ENCODE peak calls at places on chromosomes 12 and 14, in five cellular contexts. P is A549, T is HepG2, Q is GM12878, A is K562. J is an unnamed sample.

GRCh38 chr12:22526836-22527235 is 17.5 kb downstream of the C2CD5 start:
- DNase-seq in Q (no peak), T (no peak), P (no peak), A (no peak), J (no peak)

GRCh38 chr14:64423987-64424386 is 35.8 kb downstream of the MTHFD1 start:
- DNase-seq in A (no peak), P (no peak), T (no peak), Q (no peak), J (no peak)

GRCh38 chr12:118053071-118053985 is 7.7 kb downstream of the WSB2 start:
- DNase-seq in A (no peak), T (peak), Q (no peak), P (no peak), J (no peak)

GRCh38 chr14:88352299-88353097 is 29.4 kb upstream of the KCNK10 start:
- DNase-seq in A (no peak), P (no peak), Q (no peak), T (no peak), J (no peak)

GRCh38 chr12:99278899-99279298 is 368.7 kb upstream of the GARIN6 start:
- DNase-seq in Q (no peak), P (no peak), T (no peak), A (no peak), J (no peak)

GRCh38 chr12:2462087-2462486 is 332.7 kb upstream of the FKBP4 start:
- DNase-seq in T (no peak), P (no peak), A (no peak), Q (no peak), J (no peak)

GRCh38 chr12:114500775-114501473 is 95.0 kb upstream of the TBX5 start:
- DNase-seq in A (no peak), T (no peak), Q (no peak), P (no peak), J (no peak)

GRCh38 chr14:74888164-74889158 is 6.7 kb downstream of the DLST start:
- DNase-seq in A (peak), P (peak), T (no peak), Q (no peak), J (no peak)

GRCh38 chr14:33972522-33973162 is 21.8 kb upstream of the EGLN3 start:
- DNase-seq in P (no peak), A (no peak), T (no peak), Q (peak), J (no peak)

GRCh38 chr14:21106506-21107359 is 5.9 kb downstream of the TMEM253 start:
- DNase-seq in A (peak), T (peak), P (peak), Q (no peak), J (peak)

GRCh38 chr12:20548592-20548991 is 146.5 kb upstream of the SLCO1C1 start:
- DNase-seq in A (no peak), T (no peak), P (no peak), Q (no peak), J (no peak)

GRCh38 chr12:96108321-96108720 is 72.9 kb upstream of the LTA4H start:
- DNase-seq in A (no peak), Q (no peak), P (peak), T (no peak), J (no peak)

GRCh38 chr14:105470812-105471771 is 3.5 kb upstream of the CRIP2 start:
- DNase-seq in Q (no peak), P (no peak), T (no peak), A (no peak), J (peak)

DNA sequence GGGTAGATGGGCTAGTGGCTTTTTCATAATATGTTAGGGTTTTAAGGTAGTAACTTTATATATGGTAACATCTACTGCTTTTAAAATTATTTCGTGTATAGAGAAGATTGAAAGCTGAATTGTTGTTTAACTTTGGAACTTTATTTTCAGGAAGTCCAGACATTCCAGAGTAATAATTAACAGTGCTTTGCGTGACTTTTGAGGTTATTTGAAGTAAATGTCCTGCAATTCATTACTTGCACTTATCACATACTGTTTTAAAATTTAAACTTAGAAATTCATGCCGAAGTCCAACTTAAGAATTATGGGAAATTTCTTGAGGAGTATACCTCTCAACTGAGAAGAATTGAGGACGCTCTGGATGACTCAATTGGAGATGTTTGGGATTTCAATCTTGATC is 3.3 kb downstream of the WASHC4 start:
- DNase-seq in A (no peak), Q (no peak), T (no peak), P (no peak), J (no peak)
- TF ChIP-seq CTCF in A (no peak), Q (no peak), T (no peak), P (no peak), J (no peak)

GRCh38 chr12:54390668-54391551 is 6.4 kb upstream of the ZNF385A start:
- DNase-seq in A (peak), Q (no peak), P (no peak), T (no peak), J (peak)
- TF ChIP-seq KDM1A in A (peak), Q (no peak), P (no peak), T (no peak), J (peak)

GRCh38 chr12:85422766-85423165 is 142.7 kb downstream of the ALX1 start:
- DNase-seq in T (no peak), P (peak), A (no peak), Q (no peak), J (no peak)

GRCh38 chr12:85425926-85426325 is 145.9 kb downstream of the ALX1 start:
- DNase-seq in T (no peak), A (no peak), P (no peak), Q (no peak), J (no peak)

GRCh38 chr12:85423947-85424346 is 143.9 kb downstream of the ALX1 start:
- DNase-seq in T (no peak), A (no peak), P (no peak), Q (no peak), J (no peak)

GRCh38 chr12:85425349-85425612 is 145.3 kb downstream of the ALX1 start:
- DNase-seq in Q (no peak), T (no peak), A (no peak), P (no peak), J (no peak)

GRCh38 chr12:85424581-85425348 is 144.7 kb downstream of the ALX1 start:
- DNase-seq in P (peak), Q (peak), A (no peak), T (peak), J (peak)
- TF ChIP-seq CTCF in P (peak), Q (peak), A (no peak), T (peak), J (peak)

DNA sequence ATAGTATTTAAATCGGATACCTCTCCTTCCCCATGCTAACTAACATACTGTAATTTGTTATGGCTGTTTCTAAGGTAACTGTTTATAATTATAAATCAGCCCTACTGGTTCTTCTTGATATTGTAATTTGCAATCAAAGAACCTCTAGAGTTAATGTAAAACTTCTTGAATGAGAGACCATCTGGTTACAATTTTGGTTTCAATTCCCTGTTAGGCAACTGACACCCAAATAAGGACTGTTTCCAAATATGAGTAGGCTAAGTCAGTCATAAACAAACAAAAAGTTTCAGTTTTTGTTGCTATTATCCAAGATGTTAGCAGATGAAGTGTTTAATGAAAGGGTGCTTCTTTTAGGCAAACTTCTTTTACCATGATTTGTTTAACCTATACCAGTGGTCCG is 120.2 kb upstream of the DNM1L start:
- DNase-seq in A (no peak), P (no peak), T (no peak), Q (peak), J (no peak)
- TF ChIP-seq KDM1A in A (no peak), P (no peak), T (no peak), Q (no peak), J (no peak)

GRCh38 chr14:73712540-73713141 is 1.5 kb downstream of the PNMA1 start:
- DNase-seq in Q (no peak), A (peak), P (no peak), T (no peak), J (no peak)
- TF ChIP-seq CTCF in Q (no peak), A (no peak), P (no peak), T (no peak), J (no peak)

DNA sequence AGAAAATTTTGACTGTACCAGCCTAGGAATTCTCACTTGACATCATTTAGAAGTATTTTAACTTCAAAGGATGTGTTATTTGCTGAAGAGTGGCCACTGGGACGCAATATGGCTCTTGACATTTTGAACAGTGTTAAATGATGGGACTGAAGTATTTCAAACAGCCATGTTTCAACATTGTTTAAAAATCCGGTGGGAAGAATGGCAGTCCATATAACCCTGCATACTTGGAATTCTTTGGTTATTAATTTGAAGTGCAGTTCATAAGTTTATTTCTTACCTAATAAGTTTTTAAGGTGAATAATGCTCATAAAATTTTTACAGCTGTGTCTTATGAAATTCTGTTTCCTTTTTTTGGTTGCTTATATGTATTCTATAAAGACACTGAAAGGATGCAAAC is 8.3 kb downstream of the TMTC2 start:
- DNase-seq in Q (no peak), P (no peak), A (no peak), T (no peak), J (no peak)
- TF ChIP-seq KDM1A in Q (no peak), P (no peak), A (no peak), T (no peak), J (no peak)

GRCh38 chr14:29169408-29169807 is 402.8 kb downstream of the FOXG1 start:
- DNase-seq in T (no peak), A (no peak), P (no peak), Q (no peak), J (no peak)

GRCh38 chr14:29163109-29163508 is 396.5 kb downstream of the FOXG1 start:
- DNase-seq in Q (no peak), P (no peak), T (no peak), A (no peak), J (no peak)

GRCh38 chr14:29168149-29168548 is 401.6 kb downstream of the FOXG1 start:
- DNase-seq in Q (no peak), P (no peak), A (peak), T (peak), J (no peak)

DNA sequence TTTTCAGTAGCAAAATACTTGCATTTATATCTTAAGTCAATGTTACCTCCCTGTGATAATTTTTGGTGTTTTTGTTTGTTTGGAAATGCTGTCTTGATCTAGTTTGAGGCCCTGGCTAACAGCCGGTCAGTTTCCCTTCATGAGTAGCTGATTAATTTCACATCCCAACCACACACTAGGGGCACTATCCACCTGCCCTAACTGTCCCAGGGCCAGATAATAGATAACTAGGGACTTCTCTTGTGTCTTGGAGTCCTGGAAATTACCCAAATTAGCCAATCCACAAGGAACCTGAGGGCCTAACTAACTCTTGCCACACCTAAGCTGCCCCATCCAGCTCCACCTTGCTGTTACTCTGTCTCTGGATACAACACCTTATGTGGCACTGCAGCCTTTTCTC is 399.9 kb downstream of the FOXG1 start:
- DNase-seq in T (no peak), P (no peak), A (no peak), Q (no peak), J (no peak)
- TF ChIP-seq CTCF in T (no peak), P (no peak), A (no peak), Q (no peak), J (no peak)

GRCh38 chr12:1318327-1319031 is 275.9 kb downstream of the FBXL14 start:
- DNase-seq in T (no peak), A (no peak), Q (no peak), P (no peak), J (no peak)

GRCh38 chr12:1320021-1320420 is 274.4 kb downstream of the FBXL14 start:
- DNase-seq in T (no peak), A (no peak), P (no peak), Q (no peak), J (no peak)

GRCh38 chr12:1324099-1324498 is 270.3 kb downstream of the FBXL14 start:
- DNase-seq in Q (no peak), A (no peak), T (no peak), P (no peak), J (no peak)

GRCh38 chr12:1314523-1314922 is 279.9 kb downstream of the FBXL14 start:
- DNase-seq in Q (no peak), P (no peak), T (no peak), A (no peak), J (no peak)

GRCh38 chr12:1319215-1319614 is 275.2 kb downstream of the FBXL14 start:
- DNase-seq in T (no peak), P (no peak), Q (no peak), A (no peak), J (no peak)
- TF ChIP-seq KDM1A in T (no peak), P (no peak), Q (no peak), A (no peak), J (no peak)

J was measured in H1.